ENCODE peak calls at places on chromosomes 5 and 9, in nine cellular contexts. One of them, this sample, is unnamed.

GRCh38 chr5:140348104-140348503 is 1.7 kb upstream of the HBEGF start:
- DNase-seq in activated CD4-positive, alpha-beta T cell treated with anti-CD3 and anti-CD28 coated beads for 1 hour: no peak
- DNase-seq in CD4-positive, alpha-beta T cell: no peak
- DNase-seq in IMR-90: no peak
- DNase-seq in GM18507: no peak
- DNase-seq in stimulated activated CD8-positive, alpha-beta memory T cell treated with anti-CD3 and anti-CD28 coated beads, Interleukin-7, amount 100 ng/mL, for 48 hours: no peak
- DNase-seq in heart right ventricle: no peak
- DNase-seq in AG08396: no peak
- DNase-seq in activated CD4-positive, alpha-beta memory T cell treated with anti-CD3 and anti-CD28 coated beads for 36 hours: no peak
- DNase-seq in this sample: no peak

GRCh38 chr5:33781286-33781685 is 110.5 kb downstream of the ADAMTS12 start:
- DNase-seq in activated CD4-positive, alpha-beta T cell treated with anti-CD3 and anti-CD28 coated beads for 1 hour: no peak
- DNase-seq in CD4-positive, alpha-beta T cell: no peak
- DNase-seq in IMR-90: peak
- DNase-seq in GM18507: no peak
- DNase-seq in stimulated activated CD8-positive, alpha-beta memory T cell treated with anti-CD3 and anti-CD28 coated beads, Interleukin-7, amount 100 ng/mL, for 48 hours: no peak
- DNase-seq in heart right ventricle: no peak
- DNase-seq in AG08396: peak
- DNase-seq in activated CD4-positive, alpha-beta memory T cell treated with anti-CD3 and anti-CD28 coated beads for 36 hours: no peak
- DNase-seq in this sample: no peak

GRCh38 chr5:95878417-95879323 is 56.1 kb upstream of the GLRX start:
- DNase-seq in activated CD4-positive, alpha-beta T cell treated with anti-CD3 and anti-CD28 coated beads for 1 hour: no peak
- DNase-seq in CD4-positive, alpha-beta T cell: no peak
- DNase-seq in IMR-90: no peak
- DNase-seq in GM18507: no peak
- DNase-seq in stimulated activated CD8-positive, alpha-beta memory T cell treated with anti-CD3 and anti-CD28 coated beads, Interleukin-7, amount 100 ng/mL, for 48 hours: no peak
- DNase-seq in heart right ventricle: no peak
- DNase-seq in AG08396: no peak
- DNase-seq in activated CD4-positive, alpha-beta memory T cell treated with anti-CD3 and anti-CD28 coated beads for 36 hours: no peak
- DNase-seq in this sample: no peak

GRCh38 chr9:21491742-21492141 is 9.6 kb upstream of the IFNE start:
- DNase-seq in activated CD4-positive, alpha-beta T cell treated with anti-CD3 and anti-CD28 coated beads for 1 hour: no peak
- DNase-seq in CD4-positive, alpha-beta T cell: no peak
- DNase-seq in IMR-90: no peak
- DNase-seq in GM18507: no peak
- DNase-seq in stimulated activated CD8-positive, alpha-beta memory T cell treated with anti-CD3 and anti-CD28 coated beads, Interleukin-7, amount 100 ng/mL, for 48 hours: no peak
- DNase-seq in heart right ventricle: no peak
- DNase-seq in AG08396: no peak
- DNase-seq in activated CD4-positive, alpha-beta memory T cell treated with anti-CD3 and anti-CD28 coated beads for 36 hours: no peak
- DNase-seq in this sample: no peak

GRCh38 chr5:60023255-60023654 is 129.7 kb upstream of the PDE4D start:
- DNase-seq in activated CD4-positive, alpha-beta T cell treated with anti-CD3 and anti-CD28 coated beads for 1 hour: no peak
- DNase-seq in CD4-positive, alpha-beta T cell: no peak
- DNase-seq in IMR-90: no peak
- DNase-seq in GM18507: no peak
- DNase-seq in stimulated activated CD8-positive, alpha-beta memory T cell treated with anti-CD3 and anti-CD28 coated beads, Interleukin-7, amount 100 ng/mL, for 48 hours: no peak
- DNase-seq in heart right ventricle: no peak
- DNase-seq in AG08396: no peak
- DNase-seq in activated CD4-positive, alpha-beta memory T cell treated with anti-CD3 and anti-CD28 coated beads for 36 hours: no peak
- DNase-seq in this sample: no peak

GRCh38 chr5:140252470-140253126 is 50.3 kb downstream of the PFDN1 start:
- DNase-seq in activated CD4-positive, alpha-beta T cell treated with anti-CD3 and anti-CD28 coated beads for 1 hour: no peak
- DNase-seq in CD4-positive, alpha-beta T cell: no peak
- DNase-seq in IMR-90: no peak
- DNase-seq in GM18507: no peak
- DNase-seq in stimulated activated CD8-positive, alpha-beta memory T cell treated with anti-CD3 and anti-CD28 coated beads, Interleukin-7, amount 100 ng/mL, for 48 hours: no peak
- DNase-seq in heart right ventricle: no peak
- DNase-seq in AG08396: no peak
- DNase-seq in activated CD4-positive, alpha-beta memory T cell treated with anti-CD3 and anti-CD28 coated beads for 36 hours: no peak
- DNase-seq in this sample: no peak

GRCh38 chr9:19161257-19162025 is 34.1 kb upstream of the PLIN2 start:
- DNase-seq in activated CD4-positive, alpha-beta T cell treated with anti-CD3 and anti-CD28 coated beads for 1 hour: no peak
- DNase-seq in CD4-positive, alpha-beta T cell: no peak
- DNase-seq in IMR-90: peak
- DNase-seq in GM18507: no peak
- DNase-seq in stimulated activated CD8-positive, alpha-beta memory T cell treated with anti-CD3 and anti-CD28 coated beads, Interleukin-7, amount 100 ng/mL, for 48 hours: no peak
- DNase-seq in heart right ventricle: no peak
- DNase-seq in AG08396: peak
- DNase-seq in activated CD4-positive, alpha-beta memory T cell treated with anti-CD3 and anti-CD28 coated beads for 36 hours: peak
- DNase-seq in this sample: no peak

GRCh38 chr9:124855566-124855943 is 2.3 kb downstream of the WDR38 start:
- DNase-seq in activated CD4-positive, alpha-beta T cell treated with anti-CD3 and anti-CD28 coated beads for 1 hour: no peak
- DNase-seq in CD4-positive, alpha-beta T cell: no peak
- DNase-seq in IMR-90: no peak
- DNase-seq in GM18507: no peak
- DNase-seq in stimulated activated CD8-positive, alpha-beta memory T cell treated with anti-CD3 and anti-CD28 coated beads, Interleukin-7, amount 100 ng/mL, for 48 hours: no peak
- DNase-seq in heart right ventricle: no peak
- DNase-seq in AG08396: no peak
- DNase-seq in activated CD4-positive, alpha-beta memory T cell treated with anti-CD3 and anti-CD28 coated beads for 36 hours: no peak
- DNase-seq in this sample: no peak

GRCh38 chr5:37208883-37209808 is 40.0 kb downstream of the CPLANE1 start:
- DNase-seq in activated CD4-positive, alpha-beta T cell treated with anti-CD3 and anti-CD28 coated beads for 1 hour: no peak
- DNase-seq in CD4-positive, alpha-beta T cell: peak
- DNase-seq in IMR-90: peak
- DNase-seq in GM18507: no peak
- DNase-seq in stimulated activated CD8-positive, alpha-beta memory T cell treated with anti-CD3 and anti-CD28 coated beads, Interleukin-7, amount 100 ng/mL, for 48 hours: no peak
- DNase-seq in heart right ventricle: peak
- DNase-seq in AG08396: peak
- DNase-seq in activated CD4-positive, alpha-beta memory T cell treated with anti-CD3 and anti-CD28 coated beads for 36 hours: peak
- DNase-seq in this sample: peak

GRCh38 chr5:61735531-61735930 is 403.5 kb downstream of the ZSWIM6 start:
- DNase-seq in activated CD4-positive, alpha-beta T cell treated with anti-CD3 and anti-CD28 coated beads for 1 hour: no peak
- DNase-seq in CD4-positive, alpha-beta T cell: no peak
- DNase-seq in IMR-90: no peak
- DNase-seq in GM18507: no peak
- DNase-seq in stimulated activated CD8-positive, alpha-beta memory T cell treated with anti-CD3 and anti-CD28 coated beads, Interleukin-7, amount 100 ng/mL, for 48 hours: no peak
- DNase-seq in heart right ventricle: no peak
- DNase-seq in AG08396: no peak
- DNase-seq in activated CD4-positive, alpha-beta memory T cell treated with anti-CD3 and anti-CD28 coated beads for 36 hours: no peak
- DNase-seq in this sample: no peak

GRCh38 chr5:113299591-113299990 is 135.2 kb downstream of the TSSK1B start:
- DNase-seq in activated CD4-positive, alpha-beta T cell treated with anti-CD3 and anti-CD28 coated beads for 1 hour: no peak
- DNase-seq in CD4-positive, alpha-beta T cell: no peak
- DNase-seq in IMR-90: no peak
- DNase-seq in GM18507: no peak
- DNase-seq in stimulated activated CD8-positive, alpha-beta memory T cell treated with anti-CD3 and anti-CD28 coated beads, Interleukin-7, amount 100 ng/mL, for 48 hours: no peak
- DNase-seq in heart right ventricle: no peak
- DNase-seq in AG08396: no peak
- DNase-seq in activated CD4-positive, alpha-beta memory T cell treated with anti-CD3 and anti-CD28 coated beads for 36 hours: no peak
- DNase-seq in this sample: no peak

GRCh38 chr5:67178085-67178484 is 18.5 kb downstream of the CD180 start:
- DNase-seq in activated CD4-positive, alpha-beta T cell treated with anti-CD3 and anti-CD28 coated beads for 1 hour: no peak
- DNase-seq in CD4-positive, alpha-beta T cell: no peak
- DNase-seq in IMR-90: peak
- DNase-seq in GM18507: no peak
- DNase-seq in stimulated activated CD8-positive, alpha-beta memory T cell treated with anti-CD3 and anti-CD28 coated beads, Interleukin-7, amount 100 ng/mL, for 48 hours: no peak
- DNase-seq in heart right ventricle: no peak
- DNase-seq in AG08396: no peak
- DNase-seq in activated CD4-positive, alpha-beta memory T cell treated with anti-CD3 and anti-CD28 coated beads for 36 hours: no peak
- DNase-seq in this sample: no peak

GRCh38 chr5:19853616-19854240 is 134.3 kb downstream of the CDH18 start:
- DNase-seq in activated CD4-positive, alpha-beta T cell treated with anti-CD3 and anti-CD28 coated beads for 1 hour: no peak
- DNase-seq in CD4-positive, alpha-beta T cell: no peak
- DNase-seq in IMR-90: peak
- DNase-seq in GM18507: no peak
- DNase-seq in stimulated activated CD8-positive, alpha-beta memory T cell treated with anti-CD3 and anti-CD28 coated beads, Interleukin-7, amount 100 ng/mL, for 48 hours: no peak
- DNase-seq in heart right ventricle: no peak
- DNase-seq in AG08396: peak
- DNase-seq in activated CD4-positive, alpha-beta memory T cell treated with anti-CD3 and anti-CD28 coated beads for 36 hours: no peak
- DNase-seq in this sample: no peak

GRCh38 chr5:10464173-10464572 is 22.5 kb downstream of the ROPN1L start:
- DNase-seq in activated CD4-positive, alpha-beta T cell treated with anti-CD3 and anti-CD28 coated beads for 1 hour: no peak
- DNase-seq in CD4-positive, alpha-beta T cell: no peak
- DNase-seq in IMR-90: no peak
- DNase-seq in GM18507: no peak
- DNase-seq in stimulated activated CD8-positive, alpha-beta memory T cell treated with anti-CD3 and anti-CD28 coated beads, Interleukin-7, amount 100 ng/mL, for 48 hours: no peak
- DNase-seq in heart right ventricle: no peak
- DNase-seq in AG08396: no peak
- DNase-seq in activated CD4-positive, alpha-beta memory T cell treated with anti-CD3 and anti-CD28 coated beads for 36 hours: no peak
- DNase-seq in this sample: no peak

GRCh38 chr5:126195410-126196100 is 227.7 kb upstream of the GRAMD2B start:
- DNase-seq in activated CD4-positive, alpha-beta T cell treated with anti-CD3 and anti-CD28 coated beads for 1 hour: no peak
- DNase-seq in CD4-positive, alpha-beta T cell: no peak
- DNase-seq in IMR-90: no peak
- DNase-seq in GM18507: no peak
- DNase-seq in stimulated activated CD8-positive, alpha-beta memory T cell treated with anti-CD3 and anti-CD28 coated beads, Interleukin-7, amount 100 ng/mL, for 48 hours: no peak
- DNase-seq in heart right ventricle: no peak
- DNase-seq in AG08396: no peak
- DNase-seq in activated CD4-positive, alpha-beta memory T cell treated with anti-CD3 and anti-CD28 coated beads for 36 hours: no peak
- DNase-seq in this sample: no peak

GRCh38 chr9:113222482-113222841 is 1.1 kb downstream of the SLC31A1 start:
- DNase-seq in activated CD4-positive, alpha-beta T cell treated with anti-CD3 and anti-CD28 coated beads for 1 hour: no peak
- DNase-seq in CD4-positive, alpha-beta T cell: no peak
- DNase-seq in IMR-90: peak
- DNase-seq in GM18507: no peak
- DNase-seq in stimulated activated CD8-positive, alpha-beta memory T cell treated with anti-CD3 and anti-CD28 coated beads, Interleukin-7, amount 100 ng/mL, for 48 hours: no peak
- DNase-seq in heart right ventricle: no peak
- DNase-seq in AG08396: peak
- DNase-seq in activated CD4-positive, alpha-beta memory T cell treated with anti-CD3 and anti-CD28 coated beads for 36 hours: no peak
- DNase-seq in this sample: no peak

GRCh38 chr5:78899922-78900362 is 85.2 kb downstream of the ARSB start:
- DNase-seq in activated CD4-positive, alpha-beta T cell treated with anti-CD3 and anti-CD28 coated beads for 1 hour: no peak
- DNase-seq in CD4-positive, alpha-beta T cell: no peak
- DNase-seq in IMR-90: peak
- DNase-seq in GM18507: no peak
- DNase-seq in stimulated activated CD8-positive, alpha-beta memory T cell treated with anti-CD3 and anti-CD28 coated beads, Interleukin-7, amount 100 ng/mL, for 48 hours: no peak
- DNase-seq in heart right ventricle: peak
- DNase-seq in AG08396: peak
- DNase-seq in activated CD4-positive, alpha-beta memory T cell treated with anti-CD3 and anti-CD28 coated beads for 36 hours: peak
- DNase-seq in this sample: no peak

GRCh38 chr9:71740199-71740598 is 28.1 kb downstream of the CEMIP2 start:
- DNase-seq in activated CD4-positive, alpha-beta T cell treated with anti-CD3 and anti-CD28 coated beads for 1 hour: no peak
- DNase-seq in CD4-positive, alpha-beta T cell: no peak
- DNase-seq in IMR-90: no peak
- DNase-seq in GM18507: no peak
- DNase-seq in stimulated activated CD8-positive, alpha-beta memory T cell treated with anti-CD3 and anti-CD28 coated beads, Interleukin-7, amount 100 ng/mL, for 48 hours: no peak
- DNase-seq in heart right ventricle: no peak
- DNase-seq in AG08396: no peak
- DNase-seq in activated CD4-positive, alpha-beta memory T cell treated with anti-CD3 and anti-CD28 coated beads for 36 hours: no peak
- DNase-seq in this sample: no peak

GRCh38 chr9:79470957-79471356 is 100.8 kb upstream of the TLE4 start:
- DNase-seq in activated CD4-positive, alpha-beta T cell treated with anti-CD3 and anti-CD28 coated beads for 1 hour: no peak
- DNase-seq in CD4-positive, alpha-beta T cell: no peak
- DNase-seq in IMR-90: no peak
- DNase-seq in GM18507: no peak
- DNase-seq in stimulated activated CD8-positive, alpha-beta memory T cell treated with anti-CD3 and anti-CD28 coated beads, Interleukin-7, amount 100 ng/mL, for 48 hours: no peak
- DNase-seq in heart right ventricle: no peak
- DNase-seq in AG08396: no peak
- DNase-seq in activated CD4-positive, alpha-beta memory T cell treated with anti-CD3 and anti-CD28 coated beads for 36 hours: no peak
- DNase-seq in this sample: no peak

GRCh38 chr9:1721219-1721618 is 293.9 kb upstream of the SMARCA2 start:
- DNase-seq in activated CD4-positive, alpha-beta T cell treated with anti-CD3 and anti-CD28 coated beads for 1 hour: no peak
- DNase-seq in CD4-positive, alpha-beta T cell: no peak
- DNase-seq in IMR-90: no peak
- DNase-seq in GM18507: no peak
- DNase-seq in stimulated activated CD8-positive, alpha-beta memory T cell treated with anti-CD3 and anti-CD28 coated beads, Interleukin-7, amount 100 ng/mL, for 48 hours: no peak
- DNase-seq in heart right ventricle: no peak
- DNase-seq in AG08396: no peak
- DNase-seq in activated CD4-positive, alpha-beta memory T cell treated with anti-CD3 and anti-CD28 coated beads for 36 hours: no peak
- DNase-seq in this sample: no peak

GRCh38 chr9:27247756-27248155 is 49.2 kb downstream of the EQTN start:
- DNase-seq in activated CD4-positive, alpha-beta T cell treated with anti-CD3 and anti-CD28 coated beads for 1 hour: no peak
- DNase-seq in CD4-positive, alpha-beta T cell: no peak
- DNase-seq in IMR-90: peak
- DNase-seq in GM18507: no peak
- DNase-seq in stimulated activated CD8-positive, alpha-beta memory T cell treated with anti-CD3 and anti-CD28 coated beads, Interleukin-7, amount 100 ng/mL, for 48 hours: no peak
- DNase-seq in heart right ventricle: no peak
- DNase-seq in AG08396: peak
- DNase-seq in activated CD4-positive, alpha-beta memory T cell treated with anti-CD3 and anti-CD28 coated beads for 36 hours: no peak
- DNase-seq in this sample: no peak

GRCh38 chr9:110258671-110259070 is 2.4 kb upstream of the TXN start:
- DNase-seq in activated CD4-positive, alpha-beta T cell treated with anti-CD3 and anti-CD28 coated beads for 1 hour: no peak
- DNase-seq in CD4-positive, alpha-beta T cell: no peak
- DNase-seq in IMR-90: no peak
- DNase-seq in GM18507: no peak
- DNase-seq in stimulated activated CD8-positive, alpha-beta memory T cell treated with anti-CD3 and anti-CD28 coated beads, Interleukin-7, amount 100 ng/mL, for 48 hours: no peak
- DNase-seq in heart right ventricle: no peak
- DNase-seq in AG08396: no peak
- DNase-seq in activated CD4-positive, alpha-beta memory T cell treated with anti-CD3 and anti-CD28 coated beads for 36 hours: no peak
- DNase-seq in this sample: no peak

GRCh38 chr5:34511063-34511462 is 145.1 kb upstream of the RAI14 start:
- DNase-seq in activated CD4-positive, alpha-beta T cell treated with anti-CD3 and anti-CD28 coated beads for 1 hour: no peak
- DNase-seq in CD4-positive, alpha-beta T cell: no peak
- DNase-seq in IMR-90: no peak
- DNase-seq in GM18507: no peak
- DNase-seq in stimulated activated CD8-positive, alpha-beta memory T cell treated with anti-CD3 and anti-CD28 coated beads, Interleukin-7, amount 100 ng/mL, for 48 hours: no peak
- DNase-seq in heart right ventricle: no peak
- DNase-seq in AG08396: no peak
- DNase-seq in activated CD4-positive, alpha-beta memory T cell treated with anti-CD3 and anti-CD28 coated beads for 36 hours: no peak
- DNase-seq in this sample: no peak

GRCh38 chr5:149211566-149211965 is 60.1 kb upstream of the AFAP1L1 start:
- DNase-seq in activated CD4-positive, alpha-beta T cell treated with anti-CD3 and anti-CD28 coated beads for 1 hour: no peak
- DNase-seq in CD4-positive, alpha-beta T cell: no peak
- DNase-seq in IMR-90: peak
- DNase-seq in GM18507: no peak
- DNase-seq in stimulated activated CD8-positive, alpha-beta memory T cell treated with anti-CD3 and anti-CD28 coated beads, Interleukin-7, amount 100 ng/mL, for 48 hours: no peak
- DNase-seq in heart right ventricle: no peak
- DNase-seq in AG08396: peak
- DNase-seq in activated CD4-positive, alpha-beta memory T cell treated with anti-CD3 and anti-CD28 coated beads for 36 hours: no peak
- DNase-seq in this sample: no peak

This sample was measured in psoas muscle.